ENCODE peak calls at places on chromosomes 3 and 15, in ten cellular contexts. E is brain microvascular endothelial cell, S is SK-N-SH, B is activated T-cell treated with anti-CD3 and anti-CD28 coated beads for 4 hours, W is lower lobe of right lung, J is anterior cingulate cortex, H is NCI-H1436, U is Caco-2, Z is hypothalamus, Q is T-helper 9 cell. L is an unnamed sample.

GRCh38 chr15:43516185-43516584 is 1.2 kb upstream of the MAP1A start:
- DNase-seq in E (no peak), S (no peak), B (no peak), W (no peak), J (no peak), H (peak; percentile 22), U (no peak), Z (no peak), Q (no peak), L (no peak)

GRCh38 chr15:83930813-83931212 is 276.9 kb downstream of the ADAMTSL3 start:
- DNase-seq in E (no peak), S (no peak), B (no peak), W (no peak), J (no peak), H (no peak), U (no peak), Z (no peak), Q (no peak), L (no peak)

GRCh38 chr15:68402432-68403160 is 29.4 kb downstream of the ITGA11 start:
- DNase-seq in E (no peak), S (no peak), B (no peak), W (no peak), J (no peak), H (no peak), U (no peak), Z (no peak), Q (no peak), L (no peak)

GRCh38 chr3:141056716-141057115 is 5.6 kb downstream of the SPSB4 start:
- DNase-seq in E (no peak), S (no peak), B (no peak), W (no peak), J (no peak), H (no peak), U (peak; percentile 58), Z (no peak), Q (no peak), L (no peak)

GRCh38 chr15:83816124-83816883 is 162.4 kb downstream of the ADAMTSL3 start:
- DNase-seq in E (no peak), S (no peak), B (no peak), W (no peak), J (no peak), H (no peak), U (no peak), Z (no peak), Q (no peak), L (no peak)

GRCh38 chr3:28586325-28586724 is 237.7 kb upstream of the AZI2 start:
- DNase-seq in E (no peak), S (no peak), B (no peak), W (no peak), J (no peak), H (no peak), U (no peak), Z (no peak), Q (no peak), L (no peak)

GRCh38 chr15:45634442-45635190 is at the start of gene SQOR:
- DNase-seq in E (peak; percentile 23), S (peak; percentile 81), B (peak; percentile 41), W (peak; percentile 94), J (no peak), H (no peak), U (peak; percentile 48), Z (no peak), Q (peak; percentile 46), L (no peak)

GRCh38 chr3:107753494-107753893 is 230.7 kb downstream of the BBX start:
- DNase-seq in E (peak; percentile 51), S (peak; percentile 24), B (no peak), W (no peak), J (peak; percentile 20), H (peak; percentile 64), U (peak; percentile 45), Z (no peak), Q (no peak), L (no peak)

GRCh38 chr3:175082631-175083030 is 223.5 kb downstream of the NAALADL2 start:
- DNase-seq in E (no peak), S (no peak), B (no peak), W (no peak), J (no peak), H (no peak), U (no peak), Z (no peak), Q (no peak), L (no peak)

GRCh38 chr3:155233213-155233612 is 60.3 kb downstream of the STRIT1 start:
- DNase-seq in E (peak; percentile 80), S (peak; percentile 23), B (no peak), W (no peak), J (no peak), H (no peak), U (no peak), Z (no peak), Q (no peak), L (no peak)

GRCh38 chr3:158731938-158732855 is at the start of gene RARRES1:
- DNase-seq in E (peak; percentile 39), S (peak; percentile 88), B (no peak), W (peak; percentile 87), J (no peak), H (peak; percentile 39), U (peak; percentile 58), Z (no peak), Q (no peak), L (no peak)

GRCh38 chr15:23049984-23050628 is 10.7 kb upstream of the TUBGCP5 start:
- DNase-seq in E (no peak), S (no peak), B (no peak), W (no peak), J (no peak), H (no peak), U (no peak), Z (no peak), Q (no peak), L (no peak)

GRCh38 chr3:119194237-119195150 is 21.1 kb downstream of the UPK1B start:
- DNase-seq in E (no peak), S (no peak), B (no peak), W (no peak), J (no peak), H (no peak), U (no peak), Z (no peak), Q (no peak), L (no peak)

GRCh38 chr3:49709852-49710251 is 9.6 kb downstream of the AMIGO3 start:
- DNase-seq in E (no peak), S (no peak), B (no peak), W (no peak), J (no peak), H (no peak), U (no peak), Z (no peak), Q (no peak), L (no peak)

GRCh38 chr15:82051664-82052063 is 5.8 kb upstream of the MEX3B start:
- DNase-seq in E (peak; percentile 22), S (no peak), B (no peak), W (no peak), J (no peak), H (no peak), U (no peak), Z (no peak), Q (no peak), L (no peak)

GRCh38 chr15:35458176-35458856 is 87.6 kb downstream of the DPH6 start:
- DNase-seq in E (no peak), S (no peak), B (no peak), W (no peak), J (no peak), H (no peak), U (no peak), Z (no peak), Q (no peak), L (no peak)

GRCh38 chr3:39147711-39148115 is 5.7 kb downstream of the CSRNP1 start:
- DNase-seq in E (peak; percentile 57), S (no peak), B (no peak), W (no peak), J (no peak), H (no peak), U (no peak), Z (no peak), Q (no peak), L (no peak)

GRCh38 chr3:16618721-16619120 is 13.5 kb upstream of the DAZL start:
- DNase-seq in E (peak; percentile 75), S (no peak), B (no peak), W (no peak), J (no peak), H (no peak), U (no peak), Z (no peak), Q (no peak), L (no peak)

GRCh38 chr3:176032043-176032442 is 1165.2 kb downstream of the TBL1XR1 start:
- DNase-seq in E (no peak), S (no peak), B (no peak), W (no peak), J (no peak), H (no peak), U (no peak), Z (no peak), Q (no peak), L (no peak)

GRCh38 chr15:43776718-43777292 is at the start of gene ELL3:
- DNase-seq in E (peak; percentile 47), S (peak; percentile 61), B (peak; percentile 71), W (peak; percentile 89), J (no peak), H (peak; percentile 76), U (no peak), Z (no peak), Q (peak; percentile 73), L (peak; percentile 45)

GRCh38 chr3:88231207-88231606 is 81.4 kb downstream of the C3orf38 start:
- DNase-seq in E (no peak), S (no peak), B (no peak), W (no peak), J (no peak), H (no peak), U (no peak), Z (no peak), Q (no peak), L (no peak)

GRCh38 chr3:114445233-114445632 is 151.4 kb downstream of the TIGIT start:
- DNase-seq in E (no peak), S (no peak), B (no peak), W (no peak), J (no peak), H (no peak), U (no peak), Z (no peak), Q (no peak), L (no peak)

L was measured in CMK.